ENCODE peak calls at places on chromosomes 2 and 18, in four cellular contexts. J is upper lobe of left lung, B is left ventricle myocardium inferior, Q is WERI-Rb-1. M is an unnamed sample.

GRCh38 chr2:30165617-30166016 is 18.8 kb downstream of the YPEL5 start:
- DNase-seq in B (no peak), Q (no peak), J (no peak), M (no peak)

GRCh38 chr18:13544953-13545352 is 181.4 kb downstream of the FAM210A start:
- DNase-seq in J (no peak), Q (no peak), B (no peak), M (no peak)

GRCh38 chr2:239197146-239197545 is 203.7 kb downstream of the HDAC4 start:
- DNase-seq in B (no peak), J (peak; percentile 30), Q (no peak), M (no peak)

GRCh38 chr18:31720867-31721266 is 36.5 kb upstream of the B4GALT6 start:
- DNase-seq in Q (no peak), B (no peak), J (no peak), M (no peak)

GRCh38 chr2:147989809-147990403 is 30.6 kb downstream of the ORC4 start:
- DNase-seq in B (no peak), Q (no peak), J (no peak), M (no peak)

GRCh38 chr2:134206573-134206972 is 47.3 kb upstream of the MGAT5 start:
- DNase-seq in J (no peak), B (peak; percentile 40), Q (no peak), M (no peak)

GRCh38 chr2:173749315-173749714 is 215.9 kb downstream of the SP3 start:
- DNase-seq in B (no peak), Q (no peak), J (no peak), M (no peak)

GRCh38 chr2:28640263-28640907 is 111.2 kb upstream of the PPP1CB start:
- DNase-seq in J (no peak), Q (no peak), B (no peak), M (no peak)

GRCh38 chr2:46845542-46846453 is 69.8 kb downstream of the MCFD2 start:
- DNase-seq in J (no peak), Q (no peak), B (no peak), M (no peak)

GRCh38 chr2:84970266-84970955 is 550 bp upstream of the KCMF1 start:
- DNase-seq in Q (peak; percentile 57), J (peak; percentile 95), B (peak; percentile 64), M (peak; percentile 44)

GRCh38 chr2:55616509-55617159 is 788 bp downstream of the PPP4R3B start:
- DNase-seq in Q (no peak), J (no peak), B (no peak), M (no peak)

GRCh38 chr2:30826481-30826880 is 19.2 kb upstream of the CAPN13 start:
- DNase-seq in B (no peak), J (no peak), Q (no peak), M (no peak)

GRCh38 chr2:178234648-178235047 is 40.3 kb downstream of the OSBPL6 start:
- DNase-seq in J (no peak), B (no peak), Q (no peak), M (no peak)

GRCh38 chr2:4368907-4369306 is 665.5 kb downstream of the DCDC2C start:
- DNase-seq in Q (no peak), B (no peak), J (no peak), M (no peak)

GRCh38 chr2:146721486-146721885 is 1123.3 kb upstream of the ACVR2A start:
- DNase-seq in Q (no peak), J (no peak), B (no peak), M (no peak)

GRCh38 chr2:71672640-71673401 is 219.5 kb downstream of the DYSF start:
- DNase-seq in Q (no peak), J (no peak), B (no peak), M (no peak)

GRCh38 chr2:204731996-204732395 is 186.7 kb downstream of the PARD3B start:
- DNase-seq in B (no peak), Q (no peak), J (no peak), M (no peak)

GRCh38 chr2:20672191-20672951 is 5.4 kb downstream of the GDF7 start:
- DNase-seq in J (peak; percentile 56), B (no peak), Q (no peak), M (no peak)

GRCh38 chr2:9951522-9952285 is at the start of gene GRHL1:
- DNase-seq in Q (peak; percentile 95), J (peak; percentile 99), B (peak; percentile 94), M (peak; percentile 86)

GRCh38 chr2:69616755-69617154 is 26.8 kb downstream of the AAK1 start:
- DNase-seq in B (no peak), J (no peak), Q (no peak), M (no peak)

GRCh38 chr2:64212801-64213321 is 68.6 kb upstream of the PELI1 start:
- DNase-seq in J (no peak), B (no peak), Q (no peak), M (no peak)

GRCh38 chr2:128644745-128645256 is 326.1 kb upstream of the HS6ST1 start:
- DNase-seq in Q (no peak), B (no peak), J (no peak), M (no peak)

GRCh38 chr2:222709191-222709891 is 37.9 kb downstream of the MOGAT1 start:
- DNase-seq in B (peak; percentile 63), Q (peak; percentile 14), J (no peak), M (peak; percentile 61)

GRCh38 chr2:41941831-41942230 is 106.0 kb upstream of the PKDCC start:
- DNase-seq in J (no peak), B (no peak), Q (no peak), M (no peak)

GRCh38 chr2:214481204-214481603 is 70.3 kb downstream of the VWC2L start:
- DNase-seq in J (no peak), Q (no peak), B (no peak), M (no peak)

GRCh38 chr18:62660741-62661140 is 54.6 kb upstream of the PHLPP1 start:
- DNase-seq in J (no peak), B (no peak), Q (no peak), M (no peak)

GRCh38 chr2:123993728-123994323 is 31.3 kb upstream of the CNTNAP5 start:
- DNase-seq in J (no peak), Q (peak; percentile 40), B (no peak), M (peak; percentile 34)

GRCh38 chr18:63071566-63072175 is 247.9 kb downstream of the BCL2 start:
- DNase-seq in J (no peak), Q (no peak), B (no peak), M (no peak)

GRCh38 chr18:7571626-7572025 is 4.5 kb downstream of the PTPRM start:
- DNase-seq in J (no peak), Q (no peak), B (no peak), M (no peak)

GRCh38 chr2:17621781-17622180 is 81.3 kb downstream of the VSNL1 start:
- DNase-seq in B (no peak), J (no peak), Q (no peak), M (no peak)

DNA sequence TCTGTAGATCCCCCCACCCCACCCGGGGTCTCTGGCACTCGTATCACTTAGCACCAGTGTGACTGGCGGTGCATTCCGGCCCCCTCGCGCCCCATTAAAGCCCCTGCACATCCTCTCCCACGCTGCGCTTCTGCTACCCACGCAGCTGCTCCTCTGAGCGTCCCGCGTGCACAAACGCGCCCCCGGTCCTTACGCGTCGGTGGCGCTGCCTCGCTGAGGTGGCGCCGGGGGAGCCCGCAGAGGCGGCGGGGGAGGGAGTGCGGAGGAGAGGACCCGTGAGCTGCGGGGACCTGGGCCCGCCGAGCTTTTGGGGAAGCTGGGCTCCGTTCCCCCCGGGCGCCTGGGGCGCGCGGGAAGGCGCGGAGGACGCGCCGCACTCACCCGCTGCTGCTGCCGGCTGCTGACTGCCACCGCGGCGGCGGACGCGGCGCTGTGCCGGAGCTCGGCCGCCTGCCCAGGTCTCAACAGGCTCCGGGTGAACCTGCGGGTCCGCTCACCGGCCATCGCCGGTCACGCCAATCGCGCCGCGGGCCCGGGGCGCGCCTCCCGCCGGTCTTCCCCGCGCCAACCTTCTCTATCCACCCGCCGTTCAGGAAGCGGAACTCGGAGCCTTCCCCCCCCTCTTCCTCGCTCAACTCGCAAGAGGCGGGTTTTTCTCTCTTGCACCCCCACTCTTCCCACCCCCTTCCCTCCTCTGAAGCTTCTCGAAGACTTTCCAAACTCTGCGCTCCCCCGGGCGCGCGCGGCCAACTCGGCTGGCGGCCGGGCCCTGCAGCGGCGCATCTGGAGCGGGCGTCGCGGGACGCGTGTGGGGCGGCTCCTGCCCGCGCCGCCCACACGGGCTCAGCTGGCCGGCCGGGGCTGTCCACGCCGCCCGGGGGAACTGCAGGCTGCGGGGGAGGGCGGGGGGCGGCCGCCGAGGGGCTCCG is at the start of gene DOCK10:
- DNase-seq in B (no peak), J (peak; percentile 90), Q (peak; percentile 34), M (peak; percentile 70)
- H3K27ac ChIP-seq in B (no peak within 1 kb of the TSS), J (peak within 1 kb of the TSS; percentile 68), Q (no peak within 1 kb of the TSS), M (peak within 1 kb of the TSS; percentile 96)

GRCh38 chr2:120889936-120890335 is 154.3 kb downstream of the GLI2 start:
- DNase-seq in Q (no peak), J (no peak), B (no peak), M (no peak)

GRCh38 chr2:120888851-120889250 is 153.2 kb downstream of the GLI2 start:
- DNase-seq in J (no peak), Q (no peak), B (no peak), M (no peak)

GRCh38 chr2:120886534-120886961 is 150.9 kb downstream of the GLI2 start:
- DNase-seq in Q (no peak), J (no peak), B (no peak), M (no peak)

GRCh38 chr2:120886967-120887672 is 151.5 kb downstream of the GLI2 start:
- DNase-seq in J (no peak), B (no peak), Q (no peak), M (no peak)

GRCh38 chr2:120887844-120888243 is 152.2 kb downstream of the GLI2 start:
- DNase-seq in Q (no peak), J (no peak), B (no peak), M (no peak)
- H3K27ac ChIP-seq in Q (no peak overlapping the region), J (no peak overlapping the region), B (no peak overlapping the region), M (no peak overlapping the region)

DNA sequence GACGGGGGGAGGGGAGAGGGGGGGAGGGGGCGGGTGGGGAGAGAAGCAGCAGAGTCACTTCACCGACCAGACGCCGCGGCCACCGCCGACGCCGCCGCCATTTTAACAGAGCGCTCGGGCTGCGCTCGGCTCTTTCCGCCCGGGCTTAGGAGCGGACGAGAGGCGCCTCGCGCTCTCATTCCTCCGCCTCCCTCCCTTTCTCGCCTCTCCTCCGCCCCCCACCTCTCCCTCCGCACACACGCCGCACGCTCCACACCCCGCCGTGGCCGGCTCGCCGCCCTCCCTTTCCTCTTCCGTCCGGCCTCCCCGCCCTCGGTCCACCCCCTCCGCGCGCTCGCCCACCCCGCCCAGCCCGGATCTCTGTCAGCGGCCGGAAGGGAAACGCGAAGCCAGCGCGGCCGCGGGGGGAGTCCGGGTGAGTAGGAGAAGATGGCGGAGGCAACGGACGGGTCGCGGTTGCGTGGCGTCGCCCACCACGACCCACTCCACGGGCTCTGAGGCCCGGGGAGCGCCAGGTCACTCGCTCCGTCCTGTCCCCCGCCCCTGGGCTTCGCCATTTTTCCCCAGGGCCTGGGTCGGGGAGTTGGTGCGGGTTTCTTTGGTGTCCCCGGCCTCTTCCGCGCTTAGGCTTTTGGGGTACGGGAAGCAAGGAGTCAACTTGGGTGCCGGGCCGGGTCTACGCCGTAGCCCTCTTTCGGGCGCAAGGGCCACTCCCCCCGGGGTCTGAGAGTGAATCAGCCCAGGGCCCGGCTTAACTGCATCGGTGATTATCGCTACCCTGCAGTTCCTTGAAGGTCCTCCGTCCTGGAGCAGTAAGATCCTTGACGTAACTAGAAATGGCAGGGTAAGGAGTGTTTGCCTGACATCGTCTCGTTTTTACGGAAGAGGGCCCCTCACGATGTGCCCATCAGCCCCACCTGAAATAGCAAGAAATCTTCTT is at the start of gene USP34:
- DNase-seq in J (peak; percentile 98), Q (peak; percentile 99), B (peak; percentile 96), M (peak; percentile 84)
- H3K27ac ChIP-seq in J (peak within 1 kb of the TSS; percentile 99), Q (peak within 1 kb of the TSS; percentile 98), B (peak within 1 kb of the TSS; percentile 100), M (peak within 1 kb of the TSS; percentile 93)

DNA sequence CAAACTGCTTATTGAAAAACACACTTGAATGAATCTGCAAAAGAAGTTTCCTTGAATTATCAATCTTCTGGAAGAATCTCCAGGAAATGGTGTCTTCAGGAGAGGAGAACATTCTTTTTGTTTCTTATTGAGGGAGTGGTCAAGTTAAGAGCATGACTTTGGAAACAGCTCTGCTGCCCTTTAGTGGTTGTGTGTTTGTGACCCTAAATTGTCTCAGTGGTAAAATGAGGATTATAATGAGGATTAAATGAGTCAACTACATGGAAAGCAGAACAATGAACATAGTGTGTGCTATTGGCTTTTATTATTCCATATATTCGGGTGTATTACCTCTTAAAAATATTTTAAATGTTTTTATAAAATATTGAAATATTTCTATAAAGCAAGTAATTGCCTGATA is 44.8 kb upstream of the TANC1 start:
- DNase-seq in J (no peak), Q (no peak), B (no peak), M (no peak)
- H3K27ac ChIP-seq in J (no peak overlapping the region), Q (no peak overlapping the region), B (no peak overlapping the region), M (no peak overlapping the region)